ENCODE peak calls at places on chromosomes 2 and 18, in ten cellular contexts. A, V, U, C, F, T, Y, I, W and R are unnamed samples.
A peak's percentile ranks its signal among the peaks of the same experiment; 100 is the strongest.

GRCh38 chr2:9715238-9715637 is 84.4 kb upstream of the YWHAQ start:
- DNase-seq in I (no peak), W (no peak), F (no peak), A (no peak), T (no peak), V (no peak), C (no peak), U (no peak), Y (no peak), R (no peak)

GRCh38 chr2:70994055-70994444 is 623 bp downstream of the TEX261 start:
- DNase-seq in Y (peak; percentile 6), F (peak; percentile 39), A (peak; percentile 2), V (peak; percentile 45), T (no peak), I (no peak), C (no peak), U (no peak), W (peak; percentile 22), R (no peak)

GRCh38 chr18:11689972-11690570 is 1.0 kb downstream of the GNAL start:
- DNase-seq in A (no peak), V (no peak), I (peak; percentile 10), C (no peak), T (no peak), Y (peak; percentile 10), F (peak; percentile 19), U (no peak), W (no peak), R (peak; percentile 24)

GRCh38 chr2:20622731-20623130 is 28.2 kb downstream of the HS1BP3 start:
- DNase-seq in T (no peak), W (no peak), C (no peak), A (no peak), Y (no peak), V (no peak), F (no peak), U (no peak), I (no peak), R (no peak)

GRCh38 chr2:215299337-215299859 is 12.5 kb upstream of the ATIC start:
- DNase-seq in A (no peak), W (no peak), C (no peak), F (no peak), V (no peak), T (no peak), U (no peak), I (no peak), Y (no peak), R (no peak)

GRCh38 chr2:176419591-176420071 is 150.4 kb downstream of the MTX2 start:
- DNase-seq in A (peak; percentile 61), I (no peak), C (no peak), W (peak; percentile 91), U (no peak), F (no peak), Y (peak; percentile 71), V (no peak), T (no peak), R (peak; percentile 77)

GRCh38 chr2:147006724-147007123 is 838.1 kb upstream of the ACVR2A start:
- DNase-seq in T (no peak), I (no peak), F (no peak), W (no peak), U (no peak), A (peak; percentile 97), V (no peak), C (no peak), Y (no peak), R (peak; percentile 41)

GRCh38 chr18:9418047-9418690 is 57.1 kb upstream of the RALBP1 start:
- DNase-seq in A (no peak), I (no peak), V (no peak), W (no peak), C (no peak), Y (no peak), F (no peak), U (no peak), T (no peak), R (no peak)

GRCh38 chr18:43139288-43139946 is 23.9 kb upstream of the RIT2 start:
- DNase-seq in Y (no peak), A (no peak), T (no peak), V (no peak), W (no peak), I (no peak), C (no peak), U (no peak), F (no peak), R (no peak)

GRCh38 chr2:172693037-172693436 is 42.6 kb upstream of the RAPGEF4 start:
- DNase-seq in Y (peak; percentile 98), V (no peak), U (no peak), T (no peak), F (peak; percentile 11), W (peak; percentile 98), A (peak; percentile 97), C (no peak), I (no peak), R (peak; percentile 97)

GRCh38 chr18:72427721-72428120 is 116.4 kb downstream of the CBLN2 start:
- DNase-seq in C (no peak), F (no peak), I (no peak), U (no peak), T (no peak), Y (peak; percentile 57), V (no peak), A (no peak), W (no peak), R (peak; percentile 66)

GRCh38 chr2:223032187-223033142 is 19.5 kb upstream of the KCNE4 start:
- DNase-seq in U (no peak), T (no peak), W (no peak), Y (peak; percentile 23), F (no peak), C (no peak), A (peak; percentile 49), I (no peak), V (no peak), R (no peak)

GRCh38 chr18:62732631-62733030 is 17.3 kb downstream of the PHLPP1 start:
- DNase-seq in Y (no peak), F (no peak), A (no peak), I (no peak), V (no peak), U (no peak), W (no peak), T (no peak), C (no peak), R (no peak)

GRCh38 chr18:48715651-48716354 is 177.0 kb downstream of the CTIF start:
- DNase-seq in I (peak; percentile 31), U (no peak), V (peak; percentile 54), T (no peak), C (no peak), A (peak; percentile 70), Y (no peak), W (no peak), F (no peak), R (peak; percentile 9)

GRCh38 chr2:47779416-47779790 is 3.5 kb upstream of the MSH6 start:
- DNase-seq in C (no peak), A (no peak), U (no peak), T (no peak), I (no peak), V (no peak), W (peak; percentile 58), Y (no peak), F (no peak), R (no peak)

GRCh38 chr2:80326861-80327260 is 22.3 kb upstream of the LRRTM1 start:
- DNase-seq in A (no peak), I (no peak), F (no peak), Y (no peak), U (no peak), V (no peak), W (no peak), C (no peak), T (no peak), R (no peak)

GRCh38 chr2:105789745-105790466 is 45.2 kb downstream of the NCK2 start:
- DNase-seq in F (no peak), T (no peak), C (peak; percentile 61), Y (peak; percentile 63), V (peak; percentile 87), U (no peak), A (peak; percentile 34), W (no peak), I (no peak), R (no peak)

GRCh38 chr2:207122914-207123744 is 42.6 kb downstream of the KLF7 start:
- DNase-seq in A (no peak), U (peak; percentile 47), W (no peak), V (no peak), I (no peak), C (no peak), T (no peak), Y (no peak), F (no peak), R (no peak)

GRCh38 chr18:58646334-58646862 is 17.5 kb upstream of the ALPK2 start:
- DNase-seq in C (no peak), U (no peak), I (no peak), A (no peak), W (no peak), F (no peak), T (no peak), V (no peak), Y (no peak), R (no peak)

GRCh38 chr2:104444840-104445239 is 409.1 kb upstream of the POU3F3 start:
- DNase-seq in U (no peak), A (no peak), V (no peak), Y (no peak), W (no peak), C (no peak), I (no peak), F (no peak), T (no peak), R (no peak)

GRCh38 chr2:105919826-105920225 is 175.1 kb downstream of the NCK2 start:
- DNase-seq in F (peak; percentile 23), A (peak; percentile 45), W (peak; percentile 40), V (peak; percentile 82), I (no peak), U (peak; percentile 27), T (no peak), Y (peak; percentile 12), C (peak; percentile 33), R (peak; percentile 89)

GRCh38 chr2:230586328-230586982 is 126.2 kb upstream of the CAB39 start:
- DNase-seq in W (no peak), T (no peak), C (no peak), I (no peak), A (peak; percentile 36), V (no peak), U (no peak), F (no peak), Y (peak; percentile 38), R (peak; percentile 26)

GRCh38 chr2:74552914-74553811 is 579 bp downstream of the LOXL3 start:
- DNase-seq in W (no peak), V (peak; percentile 35), I (no peak), T (no peak), Y (no peak), C (no peak), U (no peak), F (peak; percentile 30), A (no peak), R (no peak)

GRCh38 chr2:182616471-182617393 is 99.3 kb upstream of the DNAJC10 start:
- DNase-seq in V (no peak), Y (peak; percentile 60), W (peak; percentile 5), F (no peak), C (no peak), U (no peak), A (peak; percentile 93), I (no peak), T (no peak), R (peak; percentile 60)

GRCh38 chr2:42076357-42076921 is 28.6 kb downstream of the PKDCC start:
- DNase-seq in Y (no peak), V (no peak), F (no peak), A (no peak), U (no peak), T (no peak), W (no peak), I (no peak), C (no peak), R (no peak)

GRCh38 chr2:85132392-85132791 is 800 bp upstream of the TCF7L1 start:
- DNase-seq in W (no peak), A (peak; percentile 44), T (no peak), I (no peak), Y (no peak), C (no peak), V (no peak), F (peak; percentile 30), U (no peak), R (no peak)

GRCh38 chr2:437772-438393 is 150.0 kb upstream of the ALKAL2 start:
- DNase-seq in I (peak; percentile 48), C (peak; percentile 83), A (no peak), V (peak; percentile 92), F (no peak), Y (no peak), T (no peak), W (no peak), U (peak; percentile 30), R (no peak)